ENCODE peak calls at places on chromosomes 12 and 14, in six cellular contexts. O, Z, R, K, E and D are unnamed samples.
A peak's percentile ranks its signal among the peaks of the same experiment; 100 is the strongest.

GRCh38 chr12:12333407-12333831 is 16.6 kb downstream of the MANSC1 start:
- DNase-seq in O (peak; percentile 93), E (no peak), R (no peak), Z (no peak), K (no peak), D (peak; percentile 47)

GRCh38 chr12:46354111-46354798 is 18.3 kb downstream of the SLC38A2 start:
- DNase-seq in K (no peak), O (no peak), E (no peak), R (no peak), Z (no peak), D (no peak)

GRCh38 chr12:48997719-48998496 is 1.3 kb downstream of the DDN start:
- DNase-seq in Z (no peak), K (no peak), O (no peak), E (no peak), R (peak; percentile 97), D (no peak)

GRCh38 chr14:51828017-51828797 is 32.2 kb upstream of the GNG2 start:
- DNase-seq in K (no peak), R (peak; percentile 32), O (no peak), E (no peak), Z (no peak), D (no peak)

GRCh38 chr12:5076761-5077160 is 33.1 kb downstream of the KCNA5 start:
- DNase-seq in E (no peak), R (no peak), O (no peak), K (no peak), Z (no peak), D (no peak)

GRCh38 chr14:33068626-33069025 is 129.9 kb downstream of the NPAS3 start:
- DNase-seq in O (no peak), E (no peak), Z (no peak), K (no peak), R (no peak), D (no peak)

GRCh38 chr12:93179792-93180191 is 197.9 kb upstream of the NUDT4 start:
- DNase-seq in Z (no peak), E (no peak), O (no peak), R (no peak), K (no peak), D (no peak)

GRCh38 chr12:6852651-6853354 is 853 bp downstream of the USP5 start:
- DNase-seq in K (no peak), Z (no peak), R (no peak), E (no peak), O (no peak), D (no peak)

GRCh38 chr12:12724421-12725085 is 7.4 kb downstream of the CDKN1B start:
- DNase-seq in E (no peak), O (no peak), R (peak; percentile 39), K (no peak), Z (no peak), D (no peak)

GRCh38 chr14:103123634-103124500 is 606 bp downstream of the TNFAIP2 start:
- DNase-seq in R (peak; percentile 64), O (no peak), E (peak; percentile 54), K (no peak), Z (no peak), D (no peak)

GRCh38 chr14:93824518-93825234 is 36.4 kb upstream of the PRIMA1 start:
- DNase-seq in Z (no peak), E (no peak), O (no peak), K (no peak), R (no peak), D (no peak)

GRCh38 chr12:989751-990278 is 1.2 kb upstream of the ERC1 start:
- DNase-seq in K (peak; percentile 37), R (no peak), E (no peak), Z (peak; percentile 40), O (no peak), D (no peak)

DNA sequence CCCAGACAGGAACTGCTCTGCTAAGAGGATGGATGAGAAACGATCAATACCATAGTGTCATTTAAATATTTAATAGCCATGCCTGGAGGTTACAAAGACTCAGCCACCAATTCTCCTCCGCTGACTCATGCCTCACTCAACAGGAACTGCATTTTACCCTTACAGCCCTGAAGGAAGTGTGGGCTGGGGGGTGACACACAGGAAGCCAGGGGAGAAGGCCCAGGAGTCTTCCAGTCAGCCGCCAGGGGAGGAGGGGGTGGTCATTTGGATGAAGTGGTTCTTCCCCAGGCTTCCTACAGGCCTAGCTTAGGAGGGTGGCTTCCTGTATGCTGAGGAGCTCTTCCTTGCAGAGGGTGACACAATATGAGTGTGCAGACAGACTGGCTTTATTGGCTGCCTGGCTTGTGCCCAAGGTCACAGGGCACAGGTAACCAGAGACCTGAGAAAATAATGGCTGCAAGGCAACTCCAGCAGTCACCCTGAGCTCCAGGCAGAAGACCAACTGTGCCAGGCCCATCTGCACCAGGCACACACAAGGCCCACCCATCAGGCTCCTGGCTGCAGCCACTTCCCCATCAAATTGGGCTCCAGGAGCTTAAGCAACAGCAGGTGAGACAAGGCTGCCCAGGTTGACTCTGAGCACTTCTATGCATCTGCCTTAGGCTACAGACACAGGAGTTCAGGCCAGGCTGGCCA is 30.6 kb upstream of the RPLP0 start:
- DNase-seq in Z (peak; percentile 67), E (no peak), R (no peak), O (peak; percentile 70), K (peak; percentile 67), D (no peak)
- TF ChIP-seq CTCF in Z (peak; percentile 41), E (no peak), R (no peak), O (peak; percentile 40), K (peak; percentile 35), D (no peak)

GRCh38 chr12:96985515-96986362 is 78.7 kb downstream of the NEDD1 start:
- DNase-seq in Z (no peak), K (no peak), R (peak; percentile 79), O (no peak), E (no peak), D (no peak)
- TF ChIP-seq CTCF in Z (peak; percentile 44), K (peak; percentile 62), R (peak; percentile 99), O (peak; percentile 55), E (peak; percentile 96), D (peak; percentile 89)

DNA sequence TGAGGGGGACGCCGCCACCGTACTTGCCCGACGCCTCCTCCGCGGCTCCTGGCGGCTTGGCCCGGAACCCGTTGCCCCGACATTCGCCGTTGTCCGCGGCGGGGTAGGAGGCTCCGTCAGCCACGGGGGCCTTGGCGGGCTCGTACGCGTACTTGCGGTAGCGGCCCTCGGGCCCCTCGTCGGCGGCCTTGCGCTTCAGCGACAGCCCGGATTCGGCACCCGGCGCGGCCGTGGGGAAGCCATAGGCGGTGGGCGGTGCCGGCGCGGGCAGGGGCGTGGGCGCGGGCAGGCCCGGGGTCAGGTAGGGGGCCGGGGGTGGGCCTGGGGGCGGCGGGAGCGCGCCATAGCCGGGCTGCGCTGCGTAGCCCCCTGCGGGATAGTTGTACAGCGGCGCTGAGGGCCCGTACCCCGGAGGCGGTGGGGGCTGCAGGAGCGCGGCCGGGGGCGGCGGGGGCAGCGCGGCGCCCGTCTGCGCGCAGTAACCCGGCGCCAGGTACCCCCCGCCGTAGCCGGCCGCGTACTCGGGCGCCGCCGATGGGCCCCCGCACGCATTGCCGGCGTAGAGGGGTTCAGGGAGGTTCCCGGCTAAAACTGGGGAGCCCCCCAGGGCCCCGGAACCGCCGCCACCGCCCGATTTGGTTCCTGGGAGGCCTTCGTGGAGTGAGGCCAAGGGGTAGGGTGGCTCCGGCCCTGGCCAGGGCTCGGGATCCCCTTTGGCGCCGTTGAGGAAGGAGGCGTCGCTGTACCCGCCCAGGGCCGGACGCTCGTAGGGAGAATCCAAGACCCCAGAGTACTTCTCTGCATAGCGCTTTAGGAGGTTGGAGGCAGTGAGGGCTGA is 26.9 kb downstream of the FIGNL2 start:
- DNase-seq in K (no peak), Z (no peak), R (no peak), E (no peak), O (no peak), D (no peak)
- TF ChIP-seq CTCF in K (no peak), Z (no peak), R (no peak), E (no peak), O (no peak), D (no peak)

GRCh38 chr14:97978336-97978735 is 1181.2 kb downstream of the VRK1 start:
- DNase-seq in R (no peak), Z (no peak), E (peak; percentile 46), K (no peak), O (no peak), D (peak; percentile 80)
- TF ChIP-seq CTCF in R (no peak), Z (no peak), E (no peak), K (no peak), O (no peak), D (no peak)